ENCODE peak calls at places on chromosomes 11 and 22, in five cellular contexts. One of them, this sample, is unnamed.

GRCh38 chr11:748007-748359 is 719 bp downstream of the TALDO1 start:
- DNase-seq in fibroblast of lung: peak
- DNase-seq in WERI-Rb-1: no peak
- DNase-seq in mesendoderm: no peak
- DNase-seq in tibial nerve: no peak
- DNase-seq in this sample: no peak

GRCh38 chr11:60377737-60378136 is 595 bp upstream of the MS4A7 start:
- DNase-seq in tibial nerve: peak
- DNase-seq in fibroblast of lung: no peak
- DNase-seq in WERI-Rb-1: no peak
- DNase-seq in mesendoderm: no peak
- DNase-seq in this sample: no peak

GRCh38 chr11:46427364-46427763 is 35.8 kb upstream of the CHRM4 start:
- DNase-seq in tibial nerve: no peak
- DNase-seq in WERI-Rb-1: no peak
- DNase-seq in fibroblast of lung: no peak
- DNase-seq in mesendoderm: peak
- DNase-seq in this sample: no peak

GRCh38 chr11:69640995-69641581 is at the start of gene CCND1:
- DNase-seq in WERI-Rb-1: peak
- DNase-seq in mesendoderm: peak
- DNase-seq in tibial nerve: peak
- DNase-seq in fibroblast of lung: peak
- DNase-seq in this sample: no peak

GRCh38 chr11:103257360-103257759 is 148.1 kb downstream of the DYNC2H1 start:
- DNase-seq in mesendoderm: peak
- DNase-seq in fibroblast of lung: peak
- DNase-seq in tibial nerve: no peak
- DNase-seq in WERI-Rb-1: peak
- DNase-seq in this sample: no peak

GRCh38 chr11:8222820-8223512 is 40.7 kb downstream of the LMO1 start:
- DNase-seq in tibial nerve: no peak
- DNase-seq in WERI-Rb-1: no peak
- DNase-seq in mesendoderm: no peak
- DNase-seq in fibroblast of lung: no peak
- DNase-seq in this sample: no peak

GRCh38 chr11:14904745-14905103 is 12.7 kb upstream of the CYP2R1 start:
- DNase-seq in WERI-Rb-1: peak
- DNase-seq in mesendoderm: peak
- DNase-seq in tibial nerve: peak
- DNase-seq in fibroblast of lung: peak
- DNase-seq in this sample: peak

GRCh38 chr11:118084247-118084646 is 2.5 kb downstream of the SMIM35 start:
- DNase-seq in fibroblast of lung: no peak
- DNase-seq in WERI-Rb-1: no peak
- DNase-seq in mesendoderm: no peak
- DNase-seq in tibial nerve: no peak
- DNase-seq in this sample: no peak

GRCh38 chr11:100831929-100832480 is 144.9 kb downstream of the ARHGAP42 start:
- DNase-seq in mesendoderm: no peak
- DNase-seq in WERI-Rb-1: no peak
- DNase-seq in tibial nerve: no peak
- DNase-seq in fibroblast of lung: no peak
- DNase-seq in this sample: no peak

GRCh38 chr11:36509694-36510566 is at the start of gene TRAF6:
- DNase-seq in WERI-Rb-1: peak
- DNase-seq in fibroblast of lung: peak
- DNase-seq in tibial nerve: peak
- DNase-seq in mesendoderm: peak
- DNase-seq in this sample: peak

GRCh38 chr22:44206696-44207095 is 26.0 kb downstream of the PARVG start:
- DNase-seq in WERI-Rb-1: no peak
- DNase-seq in mesendoderm: no peak
- DNase-seq in fibroblast of lung: no peak
- DNase-seq in tibial nerve: no peak
- DNase-seq in this sample: no peak

GRCh38 chr11:12196335-12196734 is 85.9 kb downstream of the MICAL2 start:
- DNase-seq in mesendoderm: no peak
- DNase-seq in fibroblast of lung: no peak
- DNase-seq in WERI-Rb-1: no peak
- DNase-seq in tibial nerve: no peak
- DNase-seq in this sample: no peak

GRCh38 chr11:28566643-28567042 is 458.5 kb downstream of the METTL15 start:
- DNase-seq in mesendoderm: peak
- DNase-seq in WERI-Rb-1: peak
- DNase-seq in fibroblast of lung: peak
- DNase-seq in tibial nerve: peak
- DNase-seq in this sample: peak

GRCh38 chr22:49488943-49489342 is 338.7 kb downstream of the BRD1 start:
- DNase-seq in mesendoderm: no peak
- DNase-seq in tibial nerve: no peak
- DNase-seq in WERI-Rb-1: no peak
- DNase-seq in fibroblast of lung: no peak
- DNase-seq in this sample: no peak

GRCh38 chr11:2221591-2221990 is 48.8 kb downstream of the ASCL2 start:
- DNase-seq in tibial nerve: no peak
- DNase-seq in WERI-Rb-1: no peak
- DNase-seq in fibroblast of lung: no peak
- DNase-seq in mesendoderm: no peak
- DNase-seq in this sample: no peak

GRCh38 chr11:2259897-2260451 is 10.4 kb downstream of the ASCL2 start:
- DNase-seq in tibial nerve: no peak
- DNase-seq in mesendoderm: no peak
- DNase-seq in fibroblast of lung: no peak
- DNase-seq in WERI-Rb-1: no peak
- DNase-seq in this sample: no peak

GRCh38 chr11:9120659-9121350 is 29.4 kb upstream of the SCUBE2 start:
- DNase-seq in fibroblast of lung: no peak
- DNase-seq in mesendoderm: peak
- DNase-seq in WERI-Rb-1: peak
- DNase-seq in tibial nerve: no peak
- DNase-seq in this sample: no peak

GRCh38 chr11:105109353-105109752 is 30.2 kb downstream of the CARD18 start:
- DNase-seq in tibial nerve: no peak
- DNase-seq in mesendoderm: no peak
- DNase-seq in fibroblast of lung: no peak
- DNase-seq in WERI-Rb-1: no peak
- DNase-seq in this sample: no peak

GRCh38 chr22:41899992-41900651 is 14.8 kb downstream of the SHISA8 start:
- DNase-seq in tibial nerve: no peak
- DNase-seq in fibroblast of lung: no peak
- DNase-seq in WERI-Rb-1: no peak
- DNase-seq in mesendoderm: no peak
- DNase-seq in this sample: no peak

GRCh38 chr11:130094614-130095013 is 24.9 kb downstream of the APLP2 start:
- DNase-seq in tibial nerve: no peak
- DNase-seq in WERI-Rb-1: no peak
- DNase-seq in fibroblast of lung: no peak
- DNase-seq in mesendoderm: no peak
- DNase-seq in this sample: no peak

GRCh38 chr22:48365386-48365785 is 1462.3 kb downstream of the BRD1 start:
- DNase-seq in WERI-Rb-1: no peak
- DNase-seq in tibial nerve: no peak
- DNase-seq in fibroblast of lung: no peak
- DNase-seq in mesendoderm: no peak
- DNase-seq in this sample: no peak

GRCh38 chr11:130908770-130909625 is 7.3 kb downstream of the SNX19 start:
- DNase-seq in WERI-Rb-1: no peak
- DNase-seq in mesendoderm: no peak
- DNase-seq in tibial nerve: no peak
- DNase-seq in fibroblast of lung: peak
- DNase-seq in this sample: no peak

GRCh38 chr11:119970566-119970965 is 167.3 kb downstream of the TRIM29 start:
- DNase-seq in tibial nerve: no peak
- DNase-seq in mesendoderm: no peak
- DNase-seq in WERI-Rb-1: no peak
- DNase-seq in fibroblast of lung: no peak
- DNase-seq in this sample: no peak

GRCh38 chr11:3738723-3739122 is 58.6 kb downstream of the NUP98 start:
- DNase-seq in fibroblast of lung: no peak
- DNase-seq in WERI-Rb-1: no peak
- DNase-seq in mesendoderm: no peak
- DNase-seq in tibial nerve: no peak
- DNase-seq in this sample: no peak

GRCh38 chr22:24482586-24482985 is 12.5 kb upstream of the UPB1 start:
- DNase-seq in WERI-Rb-1: no peak
- DNase-seq in mesendoderm: peak
- DNase-seq in tibial nerve: no peak
- DNase-seq in fibroblast of lung: peak
- DNase-seq in this sample: no peak

GRCh38 chr11:96465537-96465936 is 75.7 kb downstream of the JRKL start:
- DNase-seq in WERI-Rb-1: no peak
- DNase-seq in tibial nerve: no peak
- DNase-seq in fibroblast of lung: no peak
- DNase-seq in mesendoderm: no peak
- DNase-seq in this sample: no peak

GRCh38 chr11:27694992-27695391 is 5.3 kb downstream of the BDNF start:
- DNase-seq in WERI-Rb-1: no peak
- DNase-seq in mesendoderm: no peak
- DNase-seq in fibroblast of lung: peak
- DNase-seq in tibial nerve: no peak
- DNase-seq in this sample: no peak

GRCh38 chr11:115085461-115086220 is 407.3 kb downstream of the NXPE2 start:
- DNase-seq in WERI-Rb-1: no peak
- DNase-seq in tibial nerve: no peak
- DNase-seq in fibroblast of lung: peak
- DNase-seq in mesendoderm: no peak
- DNase-seq in this sample: no peak

GRCh38 chr11:73327812-73328364 is 19.8 kb downstream of the ARHGEF17 start:
- DNase-seq in fibroblast of lung: no peak
- DNase-seq in tibial nerve: no peak
- DNase-seq in WERI-Rb-1: peak
- DNase-seq in mesendoderm: no peak
- DNase-seq in this sample: no peak

GRCh38 chr11:34305780-34306179 is 52.0 kb downstream of the ABTB2 start:
- DNase-seq in WERI-Rb-1: no peak
- DNase-seq in fibroblast of lung: no peak
- DNase-seq in tibial nerve: no peak
- DNase-seq in mesendoderm: no peak
- DNase-seq in this sample: no peak

GRCh38 chr11:74255741-74256369 is 55.6 kb downstream of the P4HA3 start:
- DNase-seq in tibial nerve: peak
- DNase-seq in WERI-Rb-1: peak
- DNase-seq in fibroblast of lung: peak
- DNase-seq in mesendoderm: peak
- DNase-seq in this sample: no peak

DNA sequence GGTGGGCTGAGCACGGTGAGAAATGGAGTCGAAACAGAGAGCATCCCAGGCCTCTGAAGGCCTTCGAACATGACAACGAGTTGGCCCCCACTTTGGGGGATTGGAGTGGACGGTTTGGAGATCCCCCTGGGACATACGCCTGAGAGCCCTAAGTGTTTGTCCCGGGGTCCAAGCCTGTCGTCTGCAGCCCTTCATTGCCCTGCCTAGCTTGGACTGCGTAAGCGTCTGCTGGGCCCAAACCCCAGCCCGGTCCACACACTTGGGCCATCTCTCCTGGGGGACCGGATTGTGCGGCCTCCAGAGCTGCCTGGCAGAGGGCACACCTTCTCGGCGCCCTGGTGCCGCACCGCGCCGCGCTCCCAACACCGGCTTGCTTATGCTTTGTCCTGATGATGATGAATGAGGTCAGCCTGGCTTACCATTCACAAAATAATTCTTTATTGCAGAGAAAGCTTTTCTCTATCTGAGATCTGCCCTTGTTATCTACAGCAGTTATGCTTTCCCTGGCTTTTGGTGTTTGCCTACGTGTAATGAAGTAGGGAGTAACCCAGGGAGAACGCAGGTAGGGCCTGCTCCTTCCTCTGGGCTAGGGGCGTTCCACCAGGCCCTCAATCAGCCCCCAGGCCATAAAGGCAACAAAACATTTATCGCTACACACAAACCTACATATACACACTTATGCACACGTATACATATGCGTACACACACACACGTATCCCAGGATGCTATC is 85.9 kb upstream of the PPARA start:
- DNase-seq in fibroblast of lung: peak
- DNase-seq in mesendoderm: no peak
- DNase-seq in tibial nerve: no peak
- DNase-seq in WERI-Rb-1: no peak
- DNase-seq in this sample: no peak
- H3K4me3 ChIP-seq in fibroblast of lung: no peak
- H3K4me3 ChIP-seq in mesendoderm: no peak
- H3K4me3 ChIP-seq in tibial nerve: peak
- H3K4me3 ChIP-seq in WERI-Rb-1: no peak
- H3K4me3 ChIP-seq in this sample: peak

GRCh38 chr22:35590634-35591295 is 26.4 kb downstream of the MB start:
- DNase-seq in fibroblast of lung: no peak
- DNase-seq in WERI-Rb-1: no peak
- DNase-seq in tibial nerve: no peak
- DNase-seq in mesendoderm: no peak
- DNase-seq in this sample: no peak

GRCh38 chr22:35591696-35592417 is 25.3 kb downstream of the MB start:
- DNase-seq in tibial nerve: no peak
- DNase-seq in mesendoderm: no peak
- DNase-seq in WERI-Rb-1: no peak
- DNase-seq in fibroblast of lung: no peak
- DNase-seq in this sample: no peak

GRCh38 chr22:35593885-35594470 is 23.2 kb downstream of the MB start:
- DNase-seq in fibroblast of lung: no peak
- DNase-seq in mesendoderm: no peak
- DNase-seq in WERI-Rb-1: no peak
- DNase-seq in tibial nerve: no peak
- DNase-seq in this sample: no peak

GRCh38 chr22:35593071-35593884 is 23.9 kb downstream of the MB start:
- DNase-seq in mesendoderm: no peak
- DNase-seq in tibial nerve: no peak
- DNase-seq in fibroblast of lung: no peak
- DNase-seq in WERI-Rb-1: no peak
- DNase-seq in this sample: no peak

GRCh38 chr22:35592418-35592967 is 24.6 kb downstream of the MB start:
- DNase-seq in WERI-Rb-1: no peak
- DNase-seq in mesendoderm: no peak
- DNase-seq in tibial nerve: no peak
- DNase-seq in fibroblast of lung: no peak
- DNase-seq in this sample: no peak
- H3K27ac ChIP-seq in WERI-Rb-1: no peak
- H3K27ac ChIP-seq in mesendoderm: no peak
- H3K27ac ChIP-seq in tibial nerve: no peak
- H3K27ac ChIP-seq in fibroblast of lung: no peak
- H3K27ac ChIP-seq in this sample: no peak

DNA sequence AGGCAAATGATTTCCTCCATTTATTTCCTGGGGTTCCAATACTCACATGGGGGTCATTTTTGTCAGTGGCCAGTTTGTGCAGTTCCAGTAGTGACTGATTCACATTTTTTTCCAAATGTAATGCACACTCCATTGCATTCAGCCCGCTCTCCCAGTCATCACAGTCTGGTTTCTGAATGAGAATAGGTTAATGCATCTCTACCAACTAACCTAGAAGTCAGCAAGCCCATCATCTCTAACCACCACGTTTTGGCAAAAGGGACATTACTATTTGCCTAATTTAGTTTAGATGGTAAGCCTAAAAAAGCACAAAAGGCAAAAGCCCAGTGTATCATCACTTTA is 2.5 kb downstream of the FTH1 start:
- DNase-seq in fibroblast of lung: no peak
- DNase-seq in tibial nerve: no peak
- DNase-seq in WERI-Rb-1: no peak
- DNase-seq in mesendoderm: no peak
- DNase-seq in this sample: no peak
- H3K4me3 ChIP-seq in fibroblast of lung: peak
- H3K4me3 ChIP-seq in tibial nerve: peak
- H3K4me3 ChIP-seq in WERI-Rb-1: no peak
- H3K4me3 ChIP-seq in mesendoderm: no peak
- H3K4me3 ChIP-seq in this sample: peak

GRCh38 chr11:13337986-13338436 is 60.4 kb downstream of the BMAL1 start:
- DNase-seq in tibial nerve: no peak
- DNase-seq in mesendoderm: no peak
- DNase-seq in WERI-Rb-1: no peak
- DNase-seq in fibroblast of lung: peak
- DNase-seq in this sample: no peak
- H3K27ac ChIP-seq in tibial nerve: peak
- H3K27ac ChIP-seq in mesendoderm: no peak
- H3K27ac ChIP-seq in WERI-Rb-1: no peak
- H3K27ac ChIP-seq in fibroblast of lung: peak
- H3K27ac ChIP-seq in this sample: peak